ENCODE peak calls at places on chromosomes 13 and 19, in eight cellular contexts. R, A, K, B, L, E, F and T are unnamed samples.

GRCh38 chr19:50874185-50874584 is 946 bp downstream of the KLK2 start:
- DNase-seq in A (no peak), L (no peak), K (no peak), E (no peak), F (no peak), B (no peak), R (no peak), T (no peak)

GRCh38 chr13:100581504-100581903 is 7.1 kb downstream of the GGACT start:
- DNase-seq in R (no peak), B (no peak), L (no peak), F (no peak), E (no peak), A (no peak), K (no peak), T (no peak)

GRCh38 chr13:75135325-75135825 is 346.6 kb downstream of the TBC1D4 start:
- DNase-seq in K (no peak), A (no peak), B (no peak), F (no peak), L (no peak), E (no peak), R (no peak), T (peak; percentile 6)

GRCh38 chr19:1789282-1790020 is 22.6 kb downstream of the ATP8B3 start:
- DNase-seq in R (no peak), A (no peak), K (no peak), F (no peak), L (no peak), E (no peak), B (no peak), T (no peak)

GRCh38 chr19:13029893-13030292 is 34.6 kb downstream of the NFIX start:
- DNase-seq in F (no peak), K (no peak), L (peak; percentile 65), E (peak; percentile 73), B (peak; percentile 64), R (peak; percentile 73), A (no peak), T (no peak)

GRCh38 chr19:35349614-35350521 is 2.2 kb downstream of the FFAR1 start:
- DNase-seq in L (no peak), F (no peak), K (no peak), A (no peak), B (no peak), R (peak; percentile 57), E (peak; percentile 34), T (no peak)

GRCh38 chr13:43815204-43815603 is 28.4 kb upstream of the ENOX1 start:
- DNase-seq in K (no peak), A (no peak), R (no peak), F (no peak), E (no peak), B (no peak), L (no peak), T (no peak)

GRCh38 chr19:11137542-11138384 is 17.8 kb downstream of the SPC24 start:
- DNase-seq in R (peak; percentile 95), A (peak; percentile 90), B (peak; percentile 78), E (peak; percentile 79), F (no peak), L (peak; percentile 77), K (peak; percentile 55), T (peak; percentile 55)

GRCh38 chr13:72808917-72809500 is 27.1 kb downstream of the PIBF1 start:
- DNase-seq in F (no peak), B (no peak), L (no peak), A (no peak), K (no peak), E (no peak), R (no peak), T (no peak)

GRCh38 chr13:98825659-98826058 is 73.2 kb upstream of the SLC15A1 start:
- DNase-seq in L (no peak), K (no peak), F (no peak), R (no peak), A (no peak), E (no peak), B (no peak), T (no peak)

GRCh38 chr13:100666124-100666523 is 8.5 kb downstream of the TMTC4 start:
- DNase-seq in R (no peak), A (no peak), L (no peak), E (no peak), K (no peak), B (no peak), F (no peak), T (no peak)

GRCh38 chr19:6364353-6364752 is 3.0 kb downstream of the CLPP start:
- DNase-seq in F (no peak), K (no peak), E (no peak), B (no peak), L (no peak), A (no peak), R (no peak), T (no peak)

GRCh38 chr19:18590273-18591272 is 2.0 kb downstream of the REX1BD start:
- DNase-seq in R (peak; percentile 81), L (no peak), K (peak; percentile 59), B (peak; percentile 49), F (no peak), E (peak; percentile 94), A (peak; percentile 63), T (no peak)

GRCh38 chr13:82747331-82747730 is 1134.9 kb downstream of the SLITRK1 start:
- DNase-seq in R (no peak), K (no peak), A (no peak), F (no peak), B (no peak), L (no peak), E (no peak), T (no peak)

GRCh38 chr13:92463134-92463533 is 763.5 kb upstream of the GPC6 start:
- DNase-seq in R (no peak), K (no peak), L (no peak), E (no peak), F (no peak), A (no peak), B (peak; percentile 14), T (no peak)

GRCh38 chr19:5799247-5800241 is 5.3 kb upstream of the NRTN start:
- DNase-seq in F (no peak), R (no peak), B (no peak), L (peak; percentile 80), A (peak; percentile 26), K (no peak), E (no peak), T (no peak)

DNA sequence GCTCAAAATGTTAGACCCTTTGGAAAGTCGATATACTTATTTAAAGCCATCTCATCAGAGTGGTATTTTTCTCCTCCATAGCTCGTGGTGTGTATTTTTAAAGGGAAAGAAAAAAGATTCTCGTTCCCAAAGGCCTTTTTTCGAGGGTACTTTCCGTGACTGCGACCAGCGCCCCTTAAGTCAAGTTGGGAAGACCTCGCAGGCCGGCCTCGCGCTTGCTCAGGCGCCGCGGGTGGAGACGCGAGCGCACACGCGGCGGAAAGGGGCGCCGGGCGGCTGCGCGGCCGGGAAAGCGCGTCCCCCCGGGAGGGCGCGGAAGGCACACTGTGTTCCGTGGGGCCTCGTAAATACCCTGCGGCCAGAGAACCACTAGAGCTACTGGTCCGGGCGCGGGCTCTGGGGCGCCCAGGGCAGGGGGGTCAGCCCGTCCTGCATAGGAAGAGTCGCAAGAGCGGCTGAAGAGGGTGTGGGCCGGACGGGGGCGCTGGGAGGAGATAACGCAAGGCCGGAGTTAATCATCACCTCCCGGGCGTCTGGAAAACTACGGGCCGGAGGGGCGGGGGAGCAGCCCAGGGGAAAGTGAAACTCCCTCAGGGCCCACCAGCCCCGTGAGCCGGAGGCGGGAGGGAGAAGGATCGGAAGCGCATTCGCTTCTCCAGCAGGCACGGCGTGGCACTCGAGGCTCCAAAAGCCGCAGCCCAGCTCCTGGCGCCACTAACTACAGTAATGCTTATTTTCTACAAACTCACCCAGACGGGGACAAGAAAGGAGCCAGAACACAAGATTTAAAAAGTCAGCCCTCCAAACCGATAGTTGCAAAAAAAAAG is 1.2 kb upstream of the WBP4 start:
- DNase-seq in R (peak; percentile 96), K (peak; percentile 53), A (peak; percentile 91), E (peak; percentile 86), L (peak; percentile 87), B (peak; percentile 94), F (peak; percentile 51), T (peak; percentile 32)
- TF ChIP-seq POLR2A in R (no peak), K (peak; percentile 53), A (peak; percentile 66), E (no peak), L (no peak), B (peak; percentile 71), F (peak; percentile 74), T (peak; percentile 44)

GRCh38 chr13:113062691-113063090 is 42.9 kb upstream of the F7 start:
- DNase-seq in B (no peak), L (no peak), F (no peak), E (no peak), R (peak; percentile 14), A (no peak), K (no peak), T (no peak)
- TF ChIP-seq POLR2A in B (no peak), L (no peak), F (no peak), E (no peak), R (no peak), A (no peak), K (no peak), T (no peak)

DNA sequence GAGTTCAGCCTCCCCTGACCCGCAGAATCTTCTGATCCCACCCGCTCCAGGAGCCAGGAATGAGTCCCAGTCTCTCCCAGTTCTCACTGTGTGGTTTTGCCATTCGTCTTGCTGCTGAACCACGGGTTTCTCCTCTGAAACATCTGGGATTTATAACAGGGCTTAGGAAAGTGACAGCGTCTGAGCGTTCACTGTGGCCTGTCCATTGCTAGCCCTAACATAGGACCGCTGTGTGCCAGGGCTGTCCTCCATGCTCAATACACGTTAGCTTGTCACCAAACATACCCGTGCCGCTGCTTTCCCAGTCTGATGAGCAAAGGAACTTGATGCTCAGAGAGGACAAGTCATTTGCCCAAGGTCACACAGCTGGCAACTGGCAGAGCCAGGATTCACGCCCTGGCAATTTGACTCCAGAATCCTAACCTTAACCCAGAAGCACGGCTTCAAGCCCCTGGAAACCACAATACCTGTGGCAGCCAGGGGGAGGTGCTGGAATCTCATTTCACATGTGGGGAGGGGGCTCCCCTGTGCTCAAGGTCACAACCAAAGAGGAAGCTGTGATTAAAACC is 1.1 kb upstream of the APOE start:
- DNase-seq in L (no peak), K (no peak), R (no peak), F (no peak), E (peak; percentile 81), A (no peak), B (no peak), T (no peak)
- TF ChIP-seq POLR2A in L (no peak), K (no peak), R (no peak), F (peak; percentile 45), E (peak; percentile 20), A (no peak), B (no peak), T (no peak)

GRCh38 chr19:45585158-45585577 is 566 bp upstream of the OPA3 start:
- DNase-seq in A (no peak), F (no peak), R (no peak), L (no peak), E (no peak), K (no peak), B (no peak), T (no peak)

GRCh38 chr19:45589768-45590167 is 5.2 kb upstream of the OPA3 start:
- DNase-seq in L (no peak), B (no peak), F (no peak), E (no peak), R (no peak), A (no peak), K (no peak), T (no peak)

GRCh38 chr19:45581576-45581975 is 3.0 kb downstream of the OPA3 start:
- DNase-seq in E (no peak), L (no peak), F (no peak), K (no peak), A (no peak), R (no peak), B (no peak), T (no peak)

GRCh38 chr19:45587873-45588272 is 3.3 kb upstream of the OPA3 start:
- DNase-seq in K (no peak), L (no peak), A (no peak), F (no peak), R (no peak), E (no peak), B (peak; percentile 37), T (no peak)

GRCh38 chr19:45584332-45585157 is at the start of gene OPA3:
- DNase-seq in K (peak; percentile 100), F (peak; percentile 100), R (peak; percentile 100), E (peak; percentile 94), L (peak; percentile 100), A (peak; percentile 99), B (peak; percentile 100), T (peak; percentile 78)
- TF ChIP-seq POLR2A in K (peak; percentile 84), F (peak; percentile 93), R (peak; percentile 15), E (peak; percentile 79), L (peak; percentile 31), A (peak; percentile 82), B (peak; percentile 67), T (peak; percentile 29)